ENCODE peak calls at places on chromosomes 3 and 15, in six cellular contexts. N is right lobe of liver; L is HAP-1; H is aorta; V is thyroid gland; Z is CD4-positive, CD25-positive, alpha-beta regulatory T cell. S is an unnamed sample.

GRCh38 chr3:181725033-181725775 is 13.5 kb downstream of the SOX2 start:
- DNase-seq in Z (no peak), N (no peak), H (no peak), L (no peak), V (no peak), S (no peak)

GRCh38 chr3:76624128-76624527 is 415.8 kb upstream of the ROBO2 start:
- DNase-seq in Z (no peak), L (no peak), N (no peak), V (no peak), H (no peak), S (peak; percentile 57)

GRCh38 chr3:175965036-175965435 is 1105.9 kb downstream of the NAALADL2 start:
- DNase-seq in N (no peak), Z (no peak), L (peak; percentile 29), V (no peak), H (no peak), S (no peak)

GRCh38 chr15:85625856-85626255 is 168.9 kb downstream of the KLHL25 start:
- DNase-seq in H (no peak), V (no peak), N (no peak), L (no peak), Z (no peak), S (no peak)

GRCh38 chr3:52280046-52280445 is 1.6 kb upstream of the WDR82 start:
- DNase-seq in N (no peak), V (no peak), H (no peak), L (peak; percentile 93), Z (no peak), S (no peak)

GRCh38 chr3:187770224-187770623 is 25.0 kb upstream of the BCL6 start:
- DNase-seq in N (no peak), Z (peak; percentile 19), L (no peak), V (no peak), H (no peak), S (no peak)

GRCh38 chr15:79505956-79506355 is 73.8 kb downstream of the MINAR1 start:
- DNase-seq in L (no peak), V (no peak), H (no peak), N (no peak), Z (no peak), S (no peak)

GRCh38 chr3:187623285-187623814 is 46.8 kb downstream of the SST start:
- DNase-seq in Z (no peak), L (no peak), H (no peak), N (no peak), V (no peak), S (no peak)

GRCh38 chr15:78065284-78065872 is 12.1 kb downstream of the TBC1D2B start:
- DNase-seq in N (peak; percentile 78), Z (no peak), H (no peak), L (no peak), V (peak; percentile 46), S (peak; percentile 67)

GRCh38 chr3:152779649-152780048 is 55.3 kb upstream of the P2RY1 start:
- DNase-seq in H (no peak), N (no peak), V (no peak), L (no peak), Z (no peak), S (no peak)

GRCh38 chr15:62902821-62903220 is 139.7 kb upstream of the TPM1 start:
- DNase-seq in Z (no peak), V (no peak), N (no peak), L (no peak), H (no peak), S (no peak)

GRCh38 chr3:101325393-101326134 is 5.2 kb upstream of the IMPG2 start:
- DNase-seq in N (no peak), L (no peak), V (no peak), Z (no peak), H (no peak), S (no peak)

GRCh38 chr3:196694202-196694638 is 17.8 kb downstream of the CEP19 start:
- DNase-seq in V (no peak), L (no peak), Z (no peak), H (no peak), N (no peak), S (no peak)

GRCh38 chr15:95024388-95024787 is 793.0 kb downstream of the MCTP2 start:
- DNase-seq in Z (no peak), L (peak; percentile 5), N (no peak), H (no peak), V (no peak), S (no peak)

GRCh38 chr3:103195201-103195600 is 760.4 kb downstream of the ZPLD1 start:
- DNase-seq in N (no peak), Z (no peak), V (no peak), H (no peak), L (no peak), S (no peak)

GRCh38 chr3:71930056-71930991 is 145.4 kb upstream of the PROK2 start:
- DNase-seq in L (no peak), V (no peak), H (no peak), N (no peak), Z (no peak), S (no peak)

GRCh38 chr3:82807781-82808180 is 1046.3 kb upstream of the GBE1 start:
- DNase-seq in N (no peak), Z (no peak), H (no peak), V (no peak), L (no peak), S (no peak)

GRCh38 chr3:51391566-51392300 is 648 bp downstream of the RBM15B start:
- DNase-seq in H (peak; percentile 85), V (peak; percentile 23), L (no peak), N (peak; percentile 51), Z (peak; percentile 39), S (no peak)

GRCh38 chr15:94175420-94175819 is 55.9 kb upstream of the MCTP2 start:
- DNase-seq in L (no peak), Z (no peak), H (no peak), V (no peak), N (no peak), S (no peak)

GRCh38 chr15:28996289-28996688 is 110.5 kb downstream of the APBA2 start:
- DNase-seq in V (no peak), L (no peak), N (no peak), H (no peak), Z (no peak), S (no peak)

GRCh38 chr3:72818092-72818721 is 30.0 kb downstream of the SHQ1 start:
- DNase-seq in H (no peak), Z (no peak), N (no peak), V (no peak), L (peak; percentile 41), S (peak; percentile 46)

GRCh38 chr15:52575072-52575471 is 6.2 kb upstream of the ARPP19 start:
- DNase-seq in Z (no peak), L (no peak), N (no peak), V (no peak), H (no peak), S (no peak)

GRCh38 chr3:117719316-117719926 is 1009.8 kb downstream of the TUSC7 start:
- DNase-seq in L (peak; percentile 45), Z (no peak), V (no peak), N (no peak), H (no peak), S (no peak)

GRCh38 chr3:143389388-143389787 is 269.8 kb downstream of the CHST2 start:
- DNase-seq in N (no peak), L (no peak), Z (no peak), H (no peak), V (no peak), S (no peak)

DNA sequence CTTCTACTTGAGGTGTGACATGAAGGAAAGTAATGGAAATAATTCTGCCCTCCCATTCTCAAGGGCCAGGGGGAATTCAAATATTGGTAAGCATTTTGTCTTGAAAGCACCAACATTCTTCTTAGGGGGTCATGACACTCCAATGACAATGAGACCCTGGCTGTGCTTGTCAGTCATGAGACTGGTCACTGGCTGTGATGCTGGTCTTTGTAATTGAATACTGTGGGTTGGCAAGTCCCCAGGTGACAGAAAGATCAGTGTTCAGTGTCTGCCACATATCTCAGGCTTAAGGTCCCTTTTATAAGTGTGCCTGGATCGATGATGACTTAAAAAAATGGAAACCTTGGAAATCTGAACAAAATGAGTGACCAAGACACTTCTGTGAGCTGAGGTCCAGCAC is 151.4 kb downstream of the SNRPN start:
- DNase-seq in N (no peak), H (no peak), Z (no peak), L (no peak), V (no peak), S (no peak)
- H3K9me3 ChIP-seq in N (no peaks in the 10 kb centered on the region), H (peaks cover 6% of the 10 kb centered on the region), Z (peaks cover 61% of the 10 kb centered on the region), L (no peaks in the 10 kb centered on the region), V (no peaks in the 10 kb centered on the region), S (no peaks in the 10 kb centered on the region)

GRCh38 chr3:44729384-44729910 is at the start of gene ZNF501:
- DNase-seq in N (peak; percentile 85), H (peak; percentile 98), L (no peak), Z (peak; percentile 72), V (peak; percentile 92), S (peak; percentile 98)
- H3K9me3 ChIP-seq in N (peaks cover 41% of the 10 kb centered on the region), H (peaks cover 12% of the 10 kb centered on the region), L (peaks cover 3% of the 10 kb centered on the region), Z (peaks cover 67% of the 10 kb centered on the region), V (no peaks in the 10 kb centered on the region), S (no peaks in the 10 kb centered on the region)

GRCh38 chr3:186211101-186211500 is 102.2 kb upstream of the ETV5 start:
- DNase-seq in V (no peak), N (no peak), Z (no peak), H (no peak), L (no peak), S (no peak)
- H3K9me3 ChIP-seq in V (no peaks in the 10 kb centered on the region), N (no peaks in the 10 kb centered on the region), Z (no peaks in the 10 kb centered on the region), H (no peaks in the 10 kb centered on the region), L (no peaks in the 10 kb centered on the region), S (no peaks in the 10 kb centered on the region)

GRCh38 chr15:87131067-87131466 is 1051.4 kb downstream of the AGBL1 start:
- DNase-seq in L (no peak), V (no peak), N (no peak), Z (no peak), H (no peak), S (no peak)

GRCh38 chr15:87129916-87130315 is 1050.2 kb downstream of the AGBL1 start:
- DNase-seq in L (no peak), Z (no peak), H (no peak), V (no peak), N (no peak), S (no peak)

GRCh38 chr15:87135109-87135508 is 1055.4 kb downstream of the AGBL1 start:
- DNase-seq in H (no peak), Z (no peak), L (no peak), V (no peak), N (no peak), S (no peak)
- H3K9me3 ChIP-seq in H (no peaks in the 10 kb centered on the region), Z (no peaks in the 10 kb centered on the region), L (peaks cover 6% of the 10 kb centered on the region), V (no peaks in the 10 kb centered on the region), N (no peaks in the 10 kb centered on the region), S (no peaks in the 10 kb centered on the region)

DNA sequence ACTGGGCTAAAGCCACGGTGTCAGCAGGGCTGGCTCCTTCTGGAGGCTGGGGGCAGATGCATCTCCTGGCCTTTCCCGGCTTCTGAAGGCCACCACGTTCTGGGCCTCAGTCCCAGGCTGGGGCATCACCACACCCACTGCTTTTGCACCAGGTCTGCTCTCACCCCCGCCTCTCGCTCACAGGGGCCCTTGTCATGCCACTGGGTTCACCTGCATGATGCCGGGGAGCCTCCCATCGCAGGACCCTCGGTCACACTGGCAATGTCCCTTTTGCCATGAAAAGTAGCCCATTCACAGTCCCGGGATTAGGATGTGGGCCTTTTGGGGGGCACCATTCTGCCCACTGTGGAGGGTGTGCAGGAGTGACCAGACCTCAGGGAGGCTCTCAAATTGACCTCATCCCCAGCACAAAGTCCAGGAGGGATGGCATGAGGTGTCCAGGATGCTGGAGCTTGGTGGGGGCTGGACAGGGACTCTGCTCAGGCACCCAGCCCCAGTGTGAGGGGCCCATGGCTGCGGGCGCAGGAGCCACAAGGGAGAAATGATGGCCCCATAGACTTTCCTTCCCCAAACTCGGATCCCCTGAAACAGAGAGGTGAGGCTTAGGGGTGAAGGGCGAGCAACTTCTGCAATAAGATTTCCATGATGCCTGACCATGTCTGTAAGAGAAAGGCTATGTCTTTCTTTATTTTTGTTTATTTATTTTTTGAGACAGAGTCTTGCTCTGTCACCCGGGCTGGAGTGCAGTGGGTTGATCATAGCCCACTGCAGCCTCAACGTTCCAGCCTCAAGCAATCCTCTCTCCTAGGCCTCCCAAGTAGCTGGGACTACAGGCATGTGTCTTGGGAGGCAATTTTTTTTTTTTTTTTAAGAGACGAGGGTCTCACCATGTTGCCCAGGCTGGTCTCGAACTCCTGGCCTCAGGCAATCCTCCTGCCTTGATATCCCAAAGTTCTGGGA is 189.1 kb downstream of the GOLGA6L6 start:
- DNase-seq in Z (no peak), H (peak; percentile 80), L (no peak), N (no peak), V (no peak), S (no peak)
- H3K9me3 ChIP-seq in Z (no peaks in the 10 kb centered on the region), H (no peaks in the 10 kb centered on the region), L (peaks cover 56% of the 10 kb centered on the region), N (no peaks in the 10 kb centered on the region), V (no peaks in the 10 kb centered on the region), S (no peaks in the 10 kb centered on the region)

S was measured in testis.